ENCODE peak calls at places on chromosomes 6 and 20, in ten cellular contexts. One of them, this sample, is unnamed.

GRCh38 chr20:31485450-31486339 is 10.6 kb downstream of the REM1 start:
- DNase-seq in hepatocyte: peak; percentile 49
- DNase-seq in myocyte: peak; percentile 46
- DNase-seq in CD8-positive, alpha-beta T cell: no peak
- DNase-seq in CD4-positive, alpha-beta memory T cell: no peak
- DNase-seq in A549: no peak
- DNase-seq in mucosa of descending colon: peak; percentile 60
- DNase-seq in posterior cingulate gyrus: no peak
- DNase-seq in stimulated activated CD4-positive, alpha-beta T cell treated with anti-CD3 and anti-CD28 coated beads, TNF-alpha, amount 100 ng/mL, for 1 hour: no peak
- DNase-seq in effector memory CD8-positive, alpha-beta T cell: no peak
- DNase-seq in this sample: no peak

GRCh38 chr20:58720890-58721289 is 28.3 kb downstream of the NPEPL1 start:
- DNase-seq in A549: no peak
- DNase-seq in myocyte: no peak
- DNase-seq in stimulated activated CD4-positive, alpha-beta T cell treated with anti-CD3 and anti-CD28 coated beads, TNF-alpha, amount 100 ng/mL, for 1 hour: no peak
- DNase-seq in effector memory CD8-positive, alpha-beta T cell: no peak
- DNase-seq in hepatocyte: no peak
- DNase-seq in mucosa of descending colon: no peak
- DNase-seq in CD4-positive, alpha-beta memory T cell: no peak
- DNase-seq in CD8-positive, alpha-beta T cell: no peak
- DNase-seq in posterior cingulate gyrus: no peak
- DNase-seq in this sample: no peak

GRCh38 chr6:169955796-169956493 is 204.5 kb downstream of the ERMARD start:
- DNase-seq in mucosa of descending colon: no peak
- DNase-seq in CD4-positive, alpha-beta memory T cell: no peak
- DNase-seq in myocyte: no peak
- DNase-seq in CD8-positive, alpha-beta T cell: no peak
- DNase-seq in effector memory CD8-positive, alpha-beta T cell: no peak
- DNase-seq in stimulated activated CD4-positive, alpha-beta T cell treated with anti-CD3 and anti-CD28 coated beads, TNF-alpha, amount 100 ng/mL, for 1 hour: no peak
- DNase-seq in A549: no peak
- DNase-seq in hepatocyte: no peak
- DNase-seq in posterior cingulate gyrus: no peak
- DNase-seq in this sample: no peak

GRCh38 chr6:79250107-79250514 is 15.6 kb upstream of the HMGN3 start:
- DNase-seq in posterior cingulate gyrus: no peak
- DNase-seq in hepatocyte: no peak
- DNase-seq in myocyte: peak; percentile 52
- DNase-seq in stimulated activated CD4-positive, alpha-beta T cell treated with anti-CD3 and anti-CD28 coated beads, TNF-alpha, amount 100 ng/mL, for 1 hour: no peak
- DNase-seq in CD4-positive, alpha-beta memory T cell: peak; percentile 6
- DNase-seq in effector memory CD8-positive, alpha-beta T cell: peak; percentile 3
- DNase-seq in CD8-positive, alpha-beta T cell: no peak
- DNase-seq in A549: no peak
- DNase-seq in mucosa of descending colon: no peak
- DNase-seq in this sample: no peak

GRCh38 chr20:57461726-57462125 is 63.2 kb downstream of the CTCFL start:
- DNase-seq in hepatocyte: no peak
- DNase-seq in stimulated activated CD4-positive, alpha-beta T cell treated with anti-CD3 and anti-CD28 coated beads, TNF-alpha, amount 100 ng/mL, for 1 hour: no peak
- DNase-seq in CD8-positive, alpha-beta T cell: no peak
- DNase-seq in myocyte: no peak
- DNase-seq in posterior cingulate gyrus: no peak
- DNase-seq in effector memory CD8-positive, alpha-beta T cell: no peak
- DNase-seq in mucosa of descending colon: no peak
- DNase-seq in A549: no peak
- DNase-seq in CD4-positive, alpha-beta memory T cell: no peak
- DNase-seq in this sample: no peak

GRCh38 chr6:9101920-9102319 is 666.6 kb upstream of the SLC35B3 start:
- DNase-seq in mucosa of descending colon: no peak
- DNase-seq in CD4-positive, alpha-beta memory T cell: no peak
- DNase-seq in hepatocyte: no peak
- DNase-seq in posterior cingulate gyrus: no peak
- DNase-seq in effector memory CD8-positive, alpha-beta T cell: no peak
- DNase-seq in myocyte: no peak
- DNase-seq in stimulated activated CD4-positive, alpha-beta T cell treated with anti-CD3 and anti-CD28 coated beads, TNF-alpha, amount 100 ng/mL, for 1 hour: no peak
- DNase-seq in A549: no peak
- DNase-seq in CD8-positive, alpha-beta T cell: no peak
- DNase-seq in this sample: no peak

GRCh38 chr20:21396045-21396893 is 1.1 kb downstream of the NKX2-4 start:
- DNase-seq in hepatocyte: peak; percentile 22
- DNase-seq in stimulated activated CD4-positive, alpha-beta T cell treated with anti-CD3 and anti-CD28 coated beads, TNF-alpha, amount 100 ng/mL, for 1 hour: no peak
- DNase-seq in CD8-positive, alpha-beta T cell: peak; percentile 11
- DNase-seq in myocyte: no peak
- DNase-seq in A549: no peak
- DNase-seq in posterior cingulate gyrus: no peak
- DNase-seq in effector memory CD8-positive, alpha-beta T cell: no peak
- DNase-seq in CD4-positive, alpha-beta memory T cell: peak; percentile 36
- DNase-seq in mucosa of descending colon: peak; percentile 27
- DNase-seq in this sample: no peak

GRCh38 chr6:8080338-8081151 is 16.4 kb upstream of the BLOC1S5 start:
- DNase-seq in hepatocyte: peak; percentile 24
- DNase-seq in myocyte: no peak
- DNase-seq in effector memory CD8-positive, alpha-beta T cell: no peak
- DNase-seq in CD4-positive, alpha-beta memory T cell: no peak
- DNase-seq in posterior cingulate gyrus: no peak
- DNase-seq in A549: peak; percentile 35
- DNase-seq in CD8-positive, alpha-beta T cell: no peak
- DNase-seq in stimulated activated CD4-positive, alpha-beta T cell treated with anti-CD3 and anti-CD28 coated beads, TNF-alpha, amount 100 ng/mL, for 1 hour: no peak
- DNase-seq in mucosa of descending colon: no peak
- DNase-seq in this sample: no peak

GRCh38 chr20:11216451-11217314 is 542.9 kb upstream of the JAG1 start:
- DNase-seq in myocyte: no peak
- DNase-seq in stimulated activated CD4-positive, alpha-beta T cell treated with anti-CD3 and anti-CD28 coated beads, TNF-alpha, amount 100 ng/mL, for 1 hour: no peak
- DNase-seq in mucosa of descending colon: no peak
- DNase-seq in posterior cingulate gyrus: no peak
- DNase-seq in CD8-positive, alpha-beta T cell: no peak
- DNase-seq in effector memory CD8-positive, alpha-beta T cell: no peak
- DNase-seq in hepatocyte: peak; percentile 13
- DNase-seq in A549: peak; percentile 81
- DNase-seq in CD4-positive, alpha-beta memory T cell: no peak
- DNase-seq in this sample: no peak

GRCh38 chr6:92715991-92716390 is 703.4 kb downstream of the EPHA7 start:
- DNase-seq in mucosa of descending colon: no peak
- DNase-seq in effector memory CD8-positive, alpha-beta T cell: no peak
- DNase-seq in hepatocyte: peak; percentile 12
- DNase-seq in myocyte: peak; percentile 65
- DNase-seq in CD4-positive, alpha-beta memory T cell: no peak
- DNase-seq in posterior cingulate gyrus: no peak
- DNase-seq in CD8-positive, alpha-beta T cell: no peak
- DNase-seq in stimulated activated CD4-positive, alpha-beta T cell treated with anti-CD3 and anti-CD28 coated beads, TNF-alpha, amount 100 ng/mL, for 1 hour: no peak
- DNase-seq in A549: no peak
- DNase-seq in this sample: no peak

GRCh38 chr6:114740547-114740946 is 397.7 kb upstream of the HS3ST5 start:
- DNase-seq in A549: no peak
- DNase-seq in mucosa of descending colon: no peak
- DNase-seq in posterior cingulate gyrus: no peak
- DNase-seq in stimulated activated CD4-positive, alpha-beta T cell treated with anti-CD3 and anti-CD28 coated beads, TNF-alpha, amount 100 ng/mL, for 1 hour: no peak
- DNase-seq in myocyte: no peak
- DNase-seq in hepatocyte: no peak
- DNase-seq in CD4-positive, alpha-beta memory T cell: no peak
- DNase-seq in CD8-positive, alpha-beta T cell: no peak
- DNase-seq in effector memory CD8-positive, alpha-beta T cell: no peak
- DNase-seq in this sample: no peak

GRCh38 chr20:58710481-58711265 is 18.1 kb downstream of the NPEPL1 start:
- DNase-seq in effector memory CD8-positive, alpha-beta T cell: no peak
- DNase-seq in CD8-positive, alpha-beta T cell: no peak
- DNase-seq in CD4-positive, alpha-beta memory T cell: no peak
- DNase-seq in A549: no peak
- DNase-seq in mucosa of descending colon: no peak
- DNase-seq in hepatocyte: peak; percentile 3
- DNase-seq in posterior cingulate gyrus: no peak
- DNase-seq in stimulated activated CD4-positive, alpha-beta T cell treated with anti-CD3 and anti-CD28 coated beads, TNF-alpha, amount 100 ng/mL, for 1 hour: no peak
- DNase-seq in myocyte: no peak
- DNase-seq in this sample: no peak

GRCh38 chr20:63750807-63751470 is 11.4 kb downstream of the SLC2A4RG start:
- DNase-seq in mucosa of descending colon: no peak
- DNase-seq in stimulated activated CD4-positive, alpha-beta T cell treated with anti-CD3 and anti-CD28 coated beads, TNF-alpha, amount 100 ng/mL, for 1 hour: no peak
- DNase-seq in hepatocyte: no peak
- DNase-seq in posterior cingulate gyrus: no peak
- DNase-seq in effector memory CD8-positive, alpha-beta T cell: peak; percentile 52
- DNase-seq in CD8-positive, alpha-beta T cell: peak; percentile 69
- DNase-seq in myocyte: no peak
- DNase-seq in CD4-positive, alpha-beta memory T cell: peak; percentile 64
- DNase-seq in A549: no peak
- DNase-seq in this sample: no peak

GRCh38 chr6:160102399-160102798 is 19.2 kb upstream of the SLC22A1 start:
- DNase-seq in CD8-positive, alpha-beta T cell: no peak
- DNase-seq in stimulated activated CD4-positive, alpha-beta T cell treated with anti-CD3 and anti-CD28 coated beads, TNF-alpha, amount 100 ng/mL, for 1 hour: no peak
- DNase-seq in hepatocyte: no peak
- DNase-seq in posterior cingulate gyrus: no peak
- DNase-seq in myocyte: no peak
- DNase-seq in mucosa of descending colon: no peak
- DNase-seq in effector memory CD8-positive, alpha-beta T cell: no peak
- DNase-seq in A549: no peak
- DNase-seq in CD4-positive, alpha-beta memory T cell: no peak
- DNase-seq in this sample: no peak

GRCh38 chr6:126302191-126302590 is 37.7 kb upstream of the CENPW start:
- DNase-seq in myocyte: peak; percentile 18
- DNase-seq in posterior cingulate gyrus: no peak
- DNase-seq in CD4-positive, alpha-beta memory T cell: no peak
- DNase-seq in CD8-positive, alpha-beta T cell: no peak
- DNase-seq in effector memory CD8-positive, alpha-beta T cell: no peak
- DNase-seq in mucosa of descending colon: no peak
- DNase-seq in stimulated activated CD4-positive, alpha-beta T cell treated with anti-CD3 and anti-CD28 coated beads, TNF-alpha, amount 100 ng/mL, for 1 hour: no peak
- DNase-seq in A549: no peak
- DNase-seq in hepatocyte: no peak
- DNase-seq in this sample: peak; percentile 9

GRCh38 chr6:109428889-109429477 is 11.4 kb downstream of the PPIL6 start:
- DNase-seq in myocyte: no peak
- DNase-seq in stimulated activated CD4-positive, alpha-beta T cell treated with anti-CD3 and anti-CD28 coated beads, TNF-alpha, amount 100 ng/mL, for 1 hour: no peak
- DNase-seq in effector memory CD8-positive, alpha-beta T cell: no peak
- DNase-seq in CD4-positive, alpha-beta memory T cell: no peak
- DNase-seq in hepatocyte: peak; percentile 57
- DNase-seq in A549: no peak
- DNase-seq in posterior cingulate gyrus: no peak
- DNase-seq in mucosa of descending colon: no peak
- DNase-seq in CD8-positive, alpha-beta T cell: no peak
- DNase-seq in this sample: no peak

GRCh38 chr6:150276168-150276958 is 92.4 kb upstream of the IYD start:
- DNase-seq in posterior cingulate gyrus: no peak
- DNase-seq in mucosa of descending colon: no peak
- DNase-seq in hepatocyte: no peak
- DNase-seq in A549: no peak
- DNase-seq in CD4-positive, alpha-beta memory T cell: no peak
- DNase-seq in stimulated activated CD4-positive, alpha-beta T cell treated with anti-CD3 and anti-CD28 coated beads, TNF-alpha, amount 100 ng/mL, for 1 hour: no peak
- DNase-seq in myocyte: no peak
- DNase-seq in effector memory CD8-positive, alpha-beta T cell: no peak
- DNase-seq in CD8-positive, alpha-beta T cell: no peak
- DNase-seq in this sample: no peak

GRCh38 chr6:63637865-63638445 is 2.4 kb downstream of the PHF3 start:
- DNase-seq in A549: no peak
- DNase-seq in hepatocyte: no peak
- DNase-seq in stimulated activated CD4-positive, alpha-beta T cell treated with anti-CD3 and anti-CD28 coated beads, TNF-alpha, amount 100 ng/mL, for 1 hour: no peak
- DNase-seq in CD4-positive, alpha-beta memory T cell: no peak
- DNase-seq in myocyte: no peak
- DNase-seq in CD8-positive, alpha-beta T cell: no peak
- DNase-seq in posterior cingulate gyrus: no peak
- DNase-seq in mucosa of descending colon: no peak
- DNase-seq in effector memory CD8-positive, alpha-beta T cell: no peak
- DNase-seq in this sample: peak; percentile 14

GRCh38 chr20:63942250-63943006 is 13.8 kb downstream of the UCKL1 start:
- DNase-seq in effector memory CD8-positive, alpha-beta T cell: no peak
- DNase-seq in hepatocyte: no peak
- DNase-seq in CD8-positive, alpha-beta T cell: no peak
- DNase-seq in stimulated activated CD4-positive, alpha-beta T cell treated with anti-CD3 and anti-CD28 coated beads, TNF-alpha, amount 100 ng/mL, for 1 hour: no peak
- DNase-seq in CD4-positive, alpha-beta memory T cell: peak; percentile 32
- DNase-seq in A549: peak; percentile 52
- DNase-seq in myocyte: no peak
- DNase-seq in posterior cingulate gyrus: peak; percentile 6
- DNase-seq in mucosa of descending colon: peak; percentile 72
- DNase-seq in this sample: peak; percentile 58

GRCh38 chr6:67642582-67642981 is 992.5 kb upstream of the ADGRB3 start:
- DNase-seq in stimulated activated CD4-positive, alpha-beta T cell treated with anti-CD3 and anti-CD28 coated beads, TNF-alpha, amount 100 ng/mL, for 1 hour: no peak
- DNase-seq in CD8-positive, alpha-beta T cell: no peak
- DNase-seq in A549: no peak
- DNase-seq in myocyte: no peak
- DNase-seq in hepatocyte: no peak
- DNase-seq in CD4-positive, alpha-beta memory T cell: no peak
- DNase-seq in effector memory CD8-positive, alpha-beta T cell: no peak
- DNase-seq in posterior cingulate gyrus: no peak
- DNase-seq in mucosa of descending colon: no peak
- DNase-seq in this sample: no peak

GRCh38 chr6:2970753-2971419 is 481 bp downstream of the SERPINB6 start:
- DNase-seq in posterior cingulate gyrus: peak; percentile 75
- DNase-seq in CD8-positive, alpha-beta T cell: peak; percentile 53
- DNase-seq in myocyte: peak; percentile 70
- DNase-seq in hepatocyte: peak; percentile 75
- DNase-seq in stimulated activated CD4-positive, alpha-beta T cell treated with anti-CD3 and anti-CD28 coated beads, TNF-alpha, amount 100 ng/mL, for 1 hour: no peak
- DNase-seq in A549: peak; percentile 57
- DNase-seq in effector memory CD8-positive, alpha-beta T cell: peak; percentile 30
- DNase-seq in CD4-positive, alpha-beta memory T cell: peak; percentile 40
- DNase-seq in mucosa of descending colon: peak; percentile 81
- DNase-seq in this sample: peak; percentile 54

GRCh38 chr6:154298297-154298696 is 58.3 kb downstream of the IPCEF1 start:
- DNase-seq in CD8-positive, alpha-beta T cell: no peak
- DNase-seq in CD4-positive, alpha-beta memory T cell: no peak
- DNase-seq in mucosa of descending colon: no peak
- DNase-seq in effector memory CD8-positive, alpha-beta T cell: no peak
- DNase-seq in A549: no peak
- DNase-seq in myocyte: no peak
- DNase-seq in hepatocyte: no peak
- DNase-seq in posterior cingulate gyrus: no peak
- DNase-seq in stimulated activated CD4-positive, alpha-beta T cell treated with anti-CD3 and anti-CD28 coated beads, TNF-alpha, amount 100 ng/mL, for 1 hour: no peak
- DNase-seq in this sample: peak; percentile 41

GRCh38 chr6:105429676-105430075 is 26.8 kb upstream of the PREP start:
- DNase-seq in mucosa of descending colon: no peak
- DNase-seq in CD8-positive, alpha-beta T cell: no peak
- DNase-seq in CD4-positive, alpha-beta memory T cell: no peak
- DNase-seq in stimulated activated CD4-positive, alpha-beta T cell treated with anti-CD3 and anti-CD28 coated beads, TNF-alpha, amount 100 ng/mL, for 1 hour: no peak
- DNase-seq in myocyte: no peak
- DNase-seq in A549: no peak
- DNase-seq in posterior cingulate gyrus: no peak
- DNase-seq in effector memory CD8-positive, alpha-beta T cell: no peak
- DNase-seq in hepatocyte: no peak
- DNase-seq in this sample: no peak

GRCh38 chr20:20317195-20318113 is 50.5 kb upstream of the INSM1 start:
- DNase-seq in posterior cingulate gyrus: no peak
- DNase-seq in hepatocyte: no peak
- DNase-seq in CD4-positive, alpha-beta memory T cell: no peak
- DNase-seq in myocyte: peak; percentile 15
- DNase-seq in stimulated activated CD4-positive, alpha-beta T cell treated with anti-CD3 and anti-CD28 coated beads, TNF-alpha, amount 100 ng/mL, for 1 hour: no peak
- DNase-seq in effector memory CD8-positive, alpha-beta T cell: no peak
- DNase-seq in mucosa of descending colon: no peak
- DNase-seq in CD8-positive, alpha-beta T cell: no peak
- DNase-seq in A549: no peak
- DNase-seq in this sample: no peak

GRCh38 chr6:30683137-30683979 is 3.1 kb downstream of the PPP1R18 start:
- DNase-seq in myocyte: no peak
- DNase-seq in stimulated activated CD4-positive, alpha-beta T cell treated with anti-CD3 and anti-CD28 coated beads, TNF-alpha, amount 100 ng/mL, for 1 hour: no peak
- DNase-seq in A549: no peak
- DNase-seq in effector memory CD8-positive, alpha-beta T cell: no peak
- DNase-seq in hepatocyte: no peak
- DNase-seq in posterior cingulate gyrus: no peak
- DNase-seq in mucosa of descending colon: no peak
- DNase-seq in CD4-positive, alpha-beta memory T cell: no peak
- DNase-seq in CD8-positive, alpha-beta T cell: no peak
- DNase-seq in this sample: no peak

GRCh38 chr20:7841967-7842301 is 98.3 kb downstream of the HAO1 start:
- DNase-seq in CD8-positive, alpha-beta T cell: no peak
- DNase-seq in effector memory CD8-positive, alpha-beta T cell: no peak
- DNase-seq in A549: peak; percentile 85
- DNase-seq in hepatocyte: peak; percentile 38
- DNase-seq in stimulated activated CD4-positive, alpha-beta T cell treated with anti-CD3 and anti-CD28 coated beads, TNF-alpha, amount 100 ng/mL, for 1 hour: no peak
- DNase-seq in myocyte: peak; percentile 57
- DNase-seq in mucosa of descending colon: no peak
- DNase-seq in posterior cingulate gyrus: no peak
- DNase-seq in CD4-positive, alpha-beta memory T cell: no peak
- DNase-seq in this sample: no peak

GRCh38 chr20:62472343-62473199 is 3.2 kb downstream of the GATA5 start:
- DNase-seq in A549: no peak
- DNase-seq in stimulated activated CD4-positive, alpha-beta T cell treated with anti-CD3 and anti-CD28 coated beads, TNF-alpha, amount 100 ng/mL, for 1 hour: no peak
- DNase-seq in effector memory CD8-positive, alpha-beta T cell: no peak
- DNase-seq in mucosa of descending colon: no peak
- DNase-seq in hepatocyte: no peak
- DNase-seq in CD4-positive, alpha-beta memory T cell: no peak
- DNase-seq in CD8-positive, alpha-beta T cell: no peak
- DNase-seq in myocyte: no peak
- DNase-seq in posterior cingulate gyrus: no peak
- DNase-seq in this sample: no peak

This sample was measured in HT-29.